ENCODE peak calls at places on chromosomes 11 and 22, in six cellular contexts. One of them, this sample, is unnamed.

GRCh38 chr11:72379384-72380131 is 54.8 kb downstream of the CLPB start:
- DNase-seq in stimulated activated CD4-positive, alpha-beta T cell treated with anti-CD3 and anti-CD28 coated beads, TNF-alpha, amount 100 ng/mL, for 1 hour: no peak
- DNase-seq in fibroblast of mammary gland: peak; percentile 5
- DNase-seq in A172: no peak
- DNase-seq in HEK293T: no peak
- DNase-seq in activated T-helper 1 cell treated with anti-CD3 and anti-CD28 coated beads, Interleukin-12 subunit alpha, Interleukin-12 subunit beta, Interleukin-2, Interleukin-4 antibody, amounts not matched to agents 30 ng/mL and 10 ng/mL and 1 ng/mL, durations not matched to agents 14 hours and 24 hours and 36 hours: no peak
- DNase-seq in this sample: no peak

GRCh38 chr11:15716550-15716949 is 601.8 kb downstream of the INSC start:
- DNase-seq in stimulated activated CD4-positive, alpha-beta T cell treated with anti-CD3 and anti-CD28 coated beads, TNF-alpha, amount 100 ng/mL, for 1 hour: no peak
- DNase-seq in fibroblast of mammary gland: peak; percentile 14
- DNase-seq in A172: no peak
- DNase-seq in HEK293T: no peak
- DNase-seq in activated T-helper 1 cell treated with anti-CD3 and anti-CD28 coated beads, Interleukin-12 subunit alpha, Interleukin-12 subunit beta, Interleukin-2, Interleukin-4 antibody, amounts not matched to agents 30 ng/mL and 10 ng/mL and 1 ng/mL, durations not matched to agents 14 hours and 24 hours and 36 hours: no peak
- DNase-seq in this sample: no peak

GRCh38 chr22:45320326-45320976 is 10.7 kb downstream of the FAM118A start:
- DNase-seq in stimulated activated CD4-positive, alpha-beta T cell treated with anti-CD3 and anti-CD28 coated beads, TNF-alpha, amount 100 ng/mL, for 1 hour: no peak
- DNase-seq in fibroblast of mammary gland: peak; percentile 84
- DNase-seq in A172: no peak
- DNase-seq in HEK293T: no peak
- DNase-seq in activated T-helper 1 cell treated with anti-CD3 and anti-CD28 coated beads, Interleukin-12 subunit alpha, Interleukin-12 subunit beta, Interleukin-2, Interleukin-4 antibody, amounts not matched to agents 30 ng/mL and 10 ng/mL and 1 ng/mL, durations not matched to agents 14 hours and 24 hours and 36 hours: no peak
- DNase-seq in this sample: no peak

GRCh38 chr11:10902301-10902700 is 44.4 kb upstream of the ZBED5 start:
- DNase-seq in stimulated activated CD4-positive, alpha-beta T cell treated with anti-CD3 and anti-CD28 coated beads, TNF-alpha, amount 100 ng/mL, for 1 hour: no peak
- DNase-seq in fibroblast of mammary gland: no peak
- DNase-seq in A172: no peak
- DNase-seq in HEK293T: no peak
- DNase-seq in activated T-helper 1 cell treated with anti-CD3 and anti-CD28 coated beads, Interleukin-12 subunit alpha, Interleukin-12 subunit beta, Interleukin-2, Interleukin-4 antibody, amounts not matched to agents 30 ng/mL and 10 ng/mL and 1 ng/mL, durations not matched to agents 14 hours and 24 hours and 36 hours: no peak
- DNase-seq in this sample: no peak

GRCh38 chr11:113048820-113049555 is 87.8 kb downstream of the NCAM1 start:
- DNase-seq in stimulated activated CD4-positive, alpha-beta T cell treated with anti-CD3 and anti-CD28 coated beads, TNF-alpha, amount 100 ng/mL, for 1 hour: no peak
- DNase-seq in fibroblast of mammary gland: peak; percentile 65
- DNase-seq in A172: peak; percentile 42
- DNase-seq in HEK293T: no peak
- DNase-seq in activated T-helper 1 cell treated with anti-CD3 and anti-CD28 coated beads, Interleukin-12 subunit alpha, Interleukin-12 subunit beta, Interleukin-2, Interleukin-4 antibody, amounts not matched to agents 30 ng/mL and 10 ng/mL and 1 ng/mL, durations not matched to agents 14 hours and 24 hours and 36 hours: no peak
- DNase-seq in this sample: no peak

GRCh38 chr11:107545101-107545514 is 20.4 kb downstream of the ALKBH8 start:
- DNase-seq in stimulated activated CD4-positive, alpha-beta T cell treated with anti-CD3 and anti-CD28 coated beads, TNF-alpha, amount 100 ng/mL, for 1 hour: no peak
- DNase-seq in fibroblast of mammary gland: peak; percentile 68
- DNase-seq in A172: peak; percentile 63
- DNase-seq in HEK293T: no peak
- DNase-seq in activated T-helper 1 cell treated with anti-CD3 and anti-CD28 coated beads, Interleukin-12 subunit alpha, Interleukin-12 subunit beta, Interleukin-2, Interleukin-4 antibody, amounts not matched to agents 30 ng/mL and 10 ng/mL and 1 ng/mL, durations not matched to agents 14 hours and 24 hours and 36 hours: no peak
- DNase-seq in this sample: no peak

GRCh38 chr22:28978158-28978557 is 83.5 kb downstream of the C22orf31 start:
- DNase-seq in stimulated activated CD4-positive, alpha-beta T cell treated with anti-CD3 and anti-CD28 coated beads, TNF-alpha, amount 100 ng/mL, for 1 hour: no peak
- DNase-seq in fibroblast of mammary gland: peak; percentile 69
- DNase-seq in A172: peak; percentile 46
- DNase-seq in HEK293T: no peak
- DNase-seq in activated T-helper 1 cell treated with anti-CD3 and anti-CD28 coated beads, Interleukin-12 subunit alpha, Interleukin-12 subunit beta, Interleukin-2, Interleukin-4 antibody, amounts not matched to agents 30 ng/mL and 10 ng/mL and 1 ng/mL, durations not matched to agents 14 hours and 24 hours and 36 hours: no peak
- DNase-seq in this sample: no peak

GRCh38 chr11:118194835-118195627 is 18.6 kb upstream of the SCN2B start:
- DNase-seq in stimulated activated CD4-positive, alpha-beta T cell treated with anti-CD3 and anti-CD28 coated beads, TNF-alpha, amount 100 ng/mL, for 1 hour: no peak
- DNase-seq in fibroblast of mammary gland: peak; percentile 77
- DNase-seq in A172: peak; percentile 46
- DNase-seq in HEK293T: no peak
- DNase-seq in activated T-helper 1 cell treated with anti-CD3 and anti-CD28 coated beads, Interleukin-12 subunit alpha, Interleukin-12 subunit beta, Interleukin-2, Interleukin-4 antibody, amounts not matched to agents 30 ng/mL and 10 ng/mL and 1 ng/mL, durations not matched to agents 14 hours and 24 hours and 36 hours: no peak
- DNase-seq in this sample: peak; percentile 65

GRCh38 chr11:125494987-125495725 is 909 bp downstream of the FEZ1 start:
- DNase-seq in stimulated activated CD4-positive, alpha-beta T cell treated with anti-CD3 and anti-CD28 coated beads, TNF-alpha, amount 100 ng/mL, for 1 hour: no peak
- DNase-seq in fibroblast of mammary gland: peak; percentile 33
- DNase-seq in A172: no peak
- DNase-seq in HEK293T: peak; percentile 45
- DNase-seq in activated T-helper 1 cell treated with anti-CD3 and anti-CD28 coated beads, Interleukin-12 subunit alpha, Interleukin-12 subunit beta, Interleukin-2, Interleukin-4 antibody, amounts not matched to agents 30 ng/mL and 10 ng/mL and 1 ng/mL, durations not matched to agents 14 hours and 24 hours and 36 hours: no peak
- DNase-seq in this sample: no peak

GRCh38 chr11:43278302-43278956 is 33.4 kb upstream of the API5 start:
- DNase-seq in stimulated activated CD4-positive, alpha-beta T cell treated with anti-CD3 and anti-CD28 coated beads, TNF-alpha, amount 100 ng/mL, for 1 hour: no peak
- DNase-seq in fibroblast of mammary gland: peak; percentile 18
- DNase-seq in A172: peak; percentile 51
- DNase-seq in HEK293T: peak; percentile 42
- DNase-seq in activated T-helper 1 cell treated with anti-CD3 and anti-CD28 coated beads, Interleukin-12 subunit alpha, Interleukin-12 subunit beta, Interleukin-2, Interleukin-4 antibody, amounts not matched to agents 30 ng/mL and 10 ng/mL and 1 ng/mL, durations not matched to agents 14 hours and 24 hours and 36 hours: no peak
- DNase-seq in this sample: peak; percentile 29

GRCh38 chr22:25956801-25957200 is 212.5 kb upstream of the SEZ6L start:
- DNase-seq in stimulated activated CD4-positive, alpha-beta T cell treated with anti-CD3 and anti-CD28 coated beads, TNF-alpha, amount 100 ng/mL, for 1 hour: no peak
- DNase-seq in fibroblast of mammary gland: no peak
- DNase-seq in A172: no peak
- DNase-seq in HEK293T: no peak
- DNase-seq in activated T-helper 1 cell treated with anti-CD3 and anti-CD28 coated beads, Interleukin-12 subunit alpha, Interleukin-12 subunit beta, Interleukin-2, Interleukin-4 antibody, amounts not matched to agents 30 ng/mL and 10 ng/mL and 1 ng/mL, durations not matched to agents 14 hours and 24 hours and 36 hours: no peak
- DNase-seq in this sample: no peak

GRCh38 chr11:995058-995751 is 41.3 kb downstream of the MUC6 start:
- DNase-seq in stimulated activated CD4-positive, alpha-beta T cell treated with anti-CD3 and anti-CD28 coated beads, TNF-alpha, amount 100 ng/mL, for 1 hour: no peak
- DNase-seq in fibroblast of mammary gland: no peak
- DNase-seq in A172: no peak
- DNase-seq in HEK293T: no peak
- DNase-seq in activated T-helper 1 cell treated with anti-CD3 and anti-CD28 coated beads, Interleukin-12 subunit alpha, Interleukin-12 subunit beta, Interleukin-2, Interleukin-4 antibody, amounts not matched to agents 30 ng/mL and 10 ng/mL and 1 ng/mL, durations not matched to agents 14 hours and 24 hours and 36 hours: no peak
- DNase-seq in this sample: no peak